ENCODE peak calls at places on chromosomes 4 and X, in six cellular contexts. F, C, Z, R, T and X are unnamed samples.

GRCh38 chr4:24810016-24810415 is 14.6 kb downstream of the SOD3 start:
- DNase-seq in F (no peak), C (no peak), Z (no peak), R (no peak), T (no peak), X (no peak)

GRCh38 chr4:2592572-2592971 is 56.1 kb downstream of the FAM193A start:
- DNase-seq in F (no peak), C (no peak), Z (no peak), R (no peak), T (peak), X (no peak)

GRCh38 chrX:130172127-130172834 is 519 bp downstream of the RAB33A start:
- DNase-seq in F (no peak), C (no peak), Z (no peak), R (no peak), T (no peak), X (no peak)

GRCh38 chrX:151703487-151703886 is 8.2 kb downstream of the PRRG3 start:
- DNase-seq in F (peak), C (no peak), Z (no peak), R (no peak), T (no peak), X (no peak)

GRCh38 chr4:188107931-188108843 is 1.2 kb downstream of the TRIML2 start:
- DNase-seq in F (no peak), C (peak), Z (no peak), R (no peak), T (peak), X (no peak)

GRCh38 chr4:37896206-37896605 is 5.3 kb downstream of the TBC1D1 start:
- DNase-seq in F (no peak), C (no peak), Z (no peak), R (no peak), T (no peak), X (no peak)

GRCh38 chr4:84917087-84917821 is 49.2 kb downstream of the WDFY3 start:
- DNase-seq in F (no peak), C (no peak), Z (no peak), R (no peak), T (no peak), X (no peak)

GRCh38 chr4:8724436-8725070 is 132.0 kb downstream of the CPZ start:
- DNase-seq in F (no peak), C (no peak), Z (no peak), R (peak), T (peak), X (no peak)

GRCh38 chr4:73860884-73861283 is 7.8 kb downstream of the PF4V1 start:
- DNase-seq in F (no peak), C (no peak), Z (no peak), R (no peak), T (no peak), X (no peak)

GRCh38 chrX:46325312-46325877 is 219.8 kb downstream of the ZNF674 start:
- DNase-seq in F (no peak), C (peak), Z (no peak), R (no peak), T (peak), X (no peak)

GRCh38 chr4:170025523-170026252 is 507 bp downstream of the MFAP3L start:
- DNase-seq in F (peak), C (peak), Z (no peak), R (peak), T (no peak), X (no peak)

GRCh38 chrX:57822398-57822797 is 87.9 kb downstream of the ZXDA start:
- DNase-seq in F (no peak), C (no peak), Z (no peak), R (no peak), T (no peak), X (no peak)

GRCh38 chrX:57817302-57817701 is 93.0 kb downstream of the ZXDA start:
- DNase-seq in F (no peak), C (no peak), Z (no peak), R (no peak), T (no peak), X (no peak)

GRCh38 chrX:57821703-57822375 is 88.4 kb downstream of the ZXDA start:
- DNase-seq in F (no peak), C (peak), Z (peak), R (no peak), T (no peak), X (no peak)
- TF ChIP-seq CTCF in F (peak), C (peak), Z (peak), R (peak), T (peak), X (peak)

GRCh38 chrX:139949703-139950102 is 15.6 kb downstream of the CXorf66 start:
- DNase-seq in F (no peak), C (peak), Z (no peak), R (no peak), T (peak), X (no peak)
- TF ChIP-seq CTCF in F (no peak), C (no peak), Z (no peak), R (no peak), T (peak), X (peak)

GRCh38 chrX:146396409-146396808 is 413.2 kb upstream of the CXorf51B start:
- DNase-seq in F (no peak), C (no peak), Z (no peak), R (no peak), T (peak), X (no peak)
- TF ChIP-seq CTCF in F (no peak), C (no peak), Z (no peak), R (no peak), T (peak), X (no peak)

GRCh38 chr4:155758500-155759371 is at the start of gene GUCY1B1:
- DNase-seq in F (peak), C (peak), Z (peak), R (peak), T (peak), X (peak)
- TF ChIP-seq CTCF in F (peak), C (peak), Z (no peak), R (no peak), T (no peak), X (no peak)

GRCh38 chrX:18769812-18770573 is 62.5 kb downstream of the PPEF1 start:
- DNase-seq in F (no peak), C (no peak), Z (no peak), R (no peak), T (no peak), X (no peak)
- TF ChIP-seq CTCF in F (peak), C (no peak), Z (no peak), R (no peak), T (no peak), X (no peak)

GRCh38 chrX:111875881-111876280 is at the start of gene TRPC5OS:
- DNase-seq in F (no peak), C (no peak), Z (no peak), R (no peak), T (no peak), X (no peak)

GRCh38 chrX:111876646-111877045 is 665 bp downstream of the TRPC5OS start:
- DNase-seq in F (no peak), C (no peak), Z (no peak), R (no peak), T (no peak), X (no peak)

GRCh38 chrX:111877681-111878080 is 1.7 kb downstream of the TRPC5OS start:
- DNase-seq in F (no peak), C (no peak), Z (no peak), R (no peak), T (no peak), X (no peak)

GRCh38 chrX:111869639-111870034 is 6.3 kb upstream of the TRPC5OS start:
- DNase-seq in F (no peak), C (peak), Z (peak), R (no peak), T (peak), X (no peak)

DNA sequence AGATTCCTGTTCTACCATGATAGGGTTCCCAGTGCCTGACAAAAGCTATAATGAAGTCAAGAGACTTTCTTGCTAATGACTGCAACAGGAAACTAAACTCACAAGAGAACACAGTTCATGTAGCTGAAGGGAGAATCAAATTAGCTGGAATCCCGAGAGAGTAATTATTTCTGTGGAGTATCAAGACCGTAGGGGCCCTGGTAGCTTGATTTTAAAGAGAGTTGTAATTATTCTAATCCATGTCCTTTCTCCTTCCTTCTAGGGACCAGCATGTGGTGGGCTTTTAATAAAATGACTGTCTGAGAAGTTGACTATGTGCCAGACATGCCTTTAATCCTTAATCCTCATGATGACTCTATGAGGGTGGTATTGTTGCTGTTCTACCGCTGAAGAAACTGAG is 1.7 kb upstream of the TRPC5OS start:
- DNase-seq in F (no peak), C (no peak), Z (no peak), R (no peak), T (no peak), X (no peak)
- TF ChIP-seq CTCF in F (no peak), C (no peak), Z (no peak), R (no peak), T (no peak), X (no peak)

GRCh38 chrX:21382715-21383114 is 8.5 kb downstream of the CNKSR2 start:
- DNase-seq in F (no peak), C (peak), Z (no peak), R (no peak), T (no peak), X (no peak)
- TF ChIP-seq CTCF in F (peak), C (no peak), Z (no peak), R (no peak), T (peak), X (peak)

DNA sequence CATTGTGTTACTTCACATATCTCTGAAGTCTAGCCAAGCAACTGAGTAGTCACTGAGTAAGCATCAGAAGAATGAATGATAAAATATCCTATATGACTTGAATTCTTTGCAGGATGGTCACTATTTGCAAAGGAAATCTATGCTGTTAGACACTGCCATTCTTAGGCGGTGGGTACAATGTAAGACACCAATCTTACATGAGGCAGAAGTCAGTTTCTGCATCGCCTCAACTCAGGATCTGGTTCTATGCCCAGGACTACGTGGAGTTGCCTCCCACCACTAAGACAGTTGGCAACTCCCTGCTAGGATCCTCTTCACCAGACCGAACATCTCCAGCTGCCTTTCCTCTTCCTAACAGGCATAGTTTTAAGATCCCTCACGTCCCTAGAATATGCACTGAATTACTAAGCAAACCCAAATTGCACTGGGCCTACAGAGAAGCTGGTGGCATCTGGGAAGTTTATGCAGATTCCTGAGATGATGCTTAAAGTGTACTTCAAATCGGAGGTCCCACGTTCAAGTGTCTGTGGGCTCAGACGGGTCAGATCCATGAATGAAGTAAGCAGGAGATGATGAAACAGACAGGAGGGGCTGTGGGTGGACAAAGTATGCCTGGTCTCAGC is 45.6 kb downstream of the SEL1L3 start:
- DNase-seq in F (no peak), C (peak), Z (no peak), R (no peak), T (no peak), X (no peak)
- TF ChIP-seq CTCF in F (no peak), C (no peak), Z (no peak), R (no peak), T (no peak), X (no peak)

GRCh38 chr4:153346563-153346962 is 2.1 kb downstream of the MND1 start:
- DNase-seq in F (no peak), C (no peak), Z (no peak), R (no peak), T (no peak), X (no peak)

GRCh38 chr4:153344131-153345010 is at the start of gene MND1:
- DNase-seq in F (peak), C (peak), Z (peak), R (peak), T (peak), X (peak)

GRCh38 chr4:153346031-153346430 is 1.5 kb downstream of the MND1 start:
- DNase-seq in F (no peak), C (no peak), Z (no peak), R (no peak), T (no peak), X (no peak)

GRCh38 chr4:153347117-153347516 is 2.6 kb downstream of the MND1 start:
- DNase-seq in F (no peak), C (no peak), Z (no peak), R (no peak), T (no peak), X (no peak)

DNA sequence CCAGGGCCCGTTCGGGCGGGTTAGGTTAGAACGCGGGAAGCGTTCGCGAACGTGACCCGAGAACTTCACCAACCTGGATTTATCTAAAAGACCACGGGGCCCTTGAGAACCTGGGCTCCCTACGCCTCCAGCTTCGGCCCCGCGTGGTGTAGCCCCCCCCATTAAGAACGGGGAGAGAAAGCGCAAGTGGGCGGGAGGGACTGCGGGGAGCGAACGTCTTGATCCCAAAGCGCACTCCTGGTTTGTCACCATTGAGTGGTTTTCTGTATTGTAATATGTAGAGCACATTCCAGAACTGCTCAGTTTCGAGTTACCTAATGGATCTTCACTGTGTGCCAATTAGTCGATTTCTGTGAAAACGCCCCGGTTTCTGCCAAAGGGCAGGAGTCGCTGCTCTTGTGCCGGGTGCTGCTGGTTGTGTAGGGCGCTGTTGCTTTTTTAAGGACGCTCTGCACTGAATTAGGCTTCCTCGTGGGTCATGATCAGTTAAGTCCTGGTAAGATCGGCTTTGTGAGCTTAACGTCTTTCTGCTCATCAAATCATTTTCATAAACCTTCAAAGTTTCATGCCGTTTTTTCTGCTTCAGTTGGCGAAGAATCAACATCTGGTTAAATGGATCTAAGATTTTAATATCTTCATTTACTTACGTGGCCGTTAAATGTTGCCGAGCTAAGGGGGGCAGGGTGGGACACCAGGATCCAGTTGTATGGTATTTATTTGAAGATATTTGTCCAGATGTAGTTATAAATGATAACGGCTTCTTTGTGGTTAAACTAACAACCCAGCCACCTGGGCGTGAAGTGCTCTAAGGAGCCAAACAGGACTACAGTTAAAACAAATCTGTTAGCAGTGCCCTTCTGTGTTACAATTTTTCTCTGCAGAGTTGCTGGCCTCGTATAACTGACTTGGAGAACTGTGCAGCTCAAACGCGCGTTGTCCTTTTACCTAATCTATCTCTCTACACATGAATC is 808 bp downstream of the MND1 start:
- DNase-seq in F (peak), C (peak), Z (peak), R (peak), T (peak), X (no peak)
- TF ChIP-seq CTCF in F (no peak), C (no peak), Z (no peak), R (no peak), T (no peak), X (no peak)